ENCODE peak calls at places on chromosome 12, in nine cellular contexts. One of them, this sample, is unnamed. For H3K27me3, the result is how much of the 10 kb centered on the place peaks cover.

GRCh38 chr12:46435625-46436024 is 63.1 kb upstream of the SLC38A2 start:
- DNase-seq in CD8-positive, alpha-beta T cell: no peak
- DNase-seq in Panc1: no peak
- DNase-seq in upper lobe of right lung: no peak
- DNase-seq in BJ: no peak
- DNase-seq in HL-60: no peak
- DNase-seq in PC-3: no peak
- DNase-seq in lower lobe of right lung: no peak
- DNase-seq in body of pancreas: no peak
- DNase-seq in this sample: no peak

GRCh38 chr12:19572920-19573558 is 133.7 kb downstream of the AEBP2 start:
- DNase-seq in BJ: no peak
- DNase-seq in PC-3: peak
- DNase-seq in body of pancreas: no peak
- DNase-seq in CD8-positive, alpha-beta T cell: peak
- DNase-seq in Panc1: peak
- DNase-seq in HL-60: peak
- DNase-seq in lower lobe of right lung: no peak
- DNase-seq in upper lobe of right lung: no peak
- DNase-seq in this sample: no peak

GRCh38 chr12:29662737-29663323 is 120.9 kb downstream of the TMTC1 start:
- DNase-seq in PC-3: no peak
- DNase-seq in upper lobe of right lung: no peak
- DNase-seq in Panc1: no peak
- DNase-seq in HL-60: no peak
- DNase-seq in lower lobe of right lung: no peak
- DNase-seq in CD8-positive, alpha-beta T cell: no peak
- DNase-seq in body of pancreas: no peak
- DNase-seq in BJ: no peak
- DNase-seq in this sample: no peak

GRCh38 chr12:50922820-50923219 is 29.5 kb upstream of the HIGD1C start:
- DNase-seq in CD8-positive, alpha-beta T cell: no peak
- DNase-seq in body of pancreas: no peak
- DNase-seq in HL-60: no peak
- DNase-seq in Panc1: no peak
- DNase-seq in BJ: no peak
- DNase-seq in PC-3: no peak
- DNase-seq in lower lobe of right lung: no peak
- DNase-seq in upper lobe of right lung: no peak
- DNase-seq in this sample: no peak

GRCh38 chr12:112122823-112123690 is 2.3 kb upstream of the TRAFD1 start:
- DNase-seq in upper lobe of right lung: no peak
- DNase-seq in lower lobe of right lung: no peak
- DNase-seq in Panc1: no peak
- DNase-seq in BJ: peak
- DNase-seq in PC-3: no peak
- DNase-seq in body of pancreas: no peak
- DNase-seq in HL-60: no peak
- DNase-seq in CD8-positive, alpha-beta T cell: no peak
- DNase-seq in this sample: peak

GRCh38 chr12:115697341-115697740 is 580.2 kb downstream of the MED13L start:
- DNase-seq in Panc1: no peak
- DNase-seq in BJ: peak
- DNase-seq in lower lobe of right lung: no peak
- DNase-seq in body of pancreas: no peak
- DNase-seq in upper lobe of right lung: no peak
- DNase-seq in HL-60: no peak
- DNase-seq in CD8-positive, alpha-beta T cell: no peak
- DNase-seq in PC-3: no peak
- DNase-seq in this sample: no peak

GRCh38 chr12:16349132-16349463 is 1.7 kb downstream of the MGST1 start:
- DNase-seq in CD8-positive, alpha-beta T cell: no peak
- DNase-seq in PC-3: peak
- DNase-seq in Panc1: no peak
- DNase-seq in BJ: peak
- DNase-seq in lower lobe of right lung: peak
- DNase-seq in body of pancreas: peak
- DNase-seq in HL-60: peak
- DNase-seq in upper lobe of right lung: no peak
- DNase-seq in this sample: peak

GRCh38 chr12:110699591-110700445 is 10.9 kb upstream of the HVCN1 start:
- DNase-seq in HL-60: no peak
- DNase-seq in upper lobe of right lung: no peak
- DNase-seq in BJ: no peak
- DNase-seq in lower lobe of right lung: no peak
- DNase-seq in Panc1: no peak
- DNase-seq in body of pancreas: no peak
- DNase-seq in CD8-positive, alpha-beta T cell: no peak
- DNase-seq in PC-3: no peak
- DNase-seq in this sample: no peak

DNA sequence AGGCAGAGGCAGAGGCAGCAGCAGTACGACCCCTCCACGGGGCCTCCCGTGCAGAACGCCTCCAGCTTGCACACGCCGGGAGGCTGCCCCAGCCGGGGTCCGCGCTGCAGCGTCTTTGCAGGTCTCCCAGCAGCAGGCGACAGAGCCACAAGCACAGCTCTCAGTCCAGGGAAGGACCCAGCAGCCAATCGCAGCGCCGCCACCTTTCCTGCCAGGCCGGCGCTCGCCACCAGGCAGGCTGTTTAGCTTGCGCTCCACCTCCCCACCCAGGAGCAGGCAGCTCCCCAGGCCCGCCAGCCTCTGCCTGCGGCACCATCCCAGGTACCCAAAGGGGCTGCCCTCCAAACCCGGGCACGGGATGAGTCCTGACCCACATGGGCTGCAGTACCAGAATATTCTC is 25.2 kb downstream of the DDX51 start:
- DNase-seq in Panc1: no peak
- DNase-seq in PC-3: no peak
- DNase-seq in upper lobe of right lung: no peak
- DNase-seq in BJ: no peak
- DNase-seq in HL-60: no peak
- DNase-seq in body of pancreas: no peak
- DNase-seq in lower lobe of right lung: no peak
- DNase-seq in CD8-positive, alpha-beta T cell: no peak
- DNase-seq in this sample: no peak
- H3K4me3 ChIP-seq in Panc1: no peak
- H3K4me3 ChIP-seq in PC-3: no peak
- H3K4me3 ChIP-seq in upper lobe of right lung: no peak
- H3K4me3 ChIP-seq in BJ: no peak
- H3K4me3 ChIP-seq in HL-60: no peak
- H3K4me3 ChIP-seq in body of pancreas: no peak
- H3K4me3 ChIP-seq in lower lobe of right lung: no peak
- H3K4me3 ChIP-seq in CD8-positive, alpha-beta T cell: no peak
- H3K4me3 ChIP-seq in this sample: no peak

GRCh38 chr12:54025507-54026393 is 2.5 kb upstream of the HOXC6 start:
- DNase-seq in HL-60: no peak
- DNase-seq in PC-3: no peak
- DNase-seq in body of pancreas: no peak
- DNase-seq in Panc1: no peak
- DNase-seq in lower lobe of right lung: no peak
- DNase-seq in CD8-positive, alpha-beta T cell: no peak
- DNase-seq in BJ: no peak
- DNase-seq in upper lobe of right lung: no peak
- DNase-seq in this sample: no peak
- H3K27me3 ChIP-seq in HL-60: under half
- H3K27me3 ChIP-seq in PC-3: under half
- H3K27me3 ChIP-seq in body of pancreas: under half
- H3K27me3 ChIP-seq in Panc1: under half
- H3K27me3 ChIP-seq in lower lobe of right lung: half or more
- H3K27me3 ChIP-seq in CD8-positive, alpha-beta T cell: half or more
- H3K27me3 ChIP-seq in BJ: under half
- H3K27me3 ChIP-seq in upper lobe of right lung: half or more
- H3K27me3 ChIP-seq in this sample: half or more

GRCh38 chr12:4388662-4389061 is 9.2 kb upstream of the FGF23 start:
- DNase-seq in Panc1: no peak
- DNase-seq in upper lobe of right lung: no peak
- DNase-seq in BJ: no peak
- DNase-seq in CD8-positive, alpha-beta T cell: no peak
- DNase-seq in HL-60: no peak
- DNase-seq in lower lobe of right lung: no peak
- DNase-seq in PC-3: no peak
- DNase-seq in body of pancreas: no peak
- DNase-seq in this sample: no peak
- H3K4me3 ChIP-seq in Panc1: no peak
- H3K4me3 ChIP-seq in upper lobe of right lung: no peak
- H3K4me3 ChIP-seq in BJ: no peak
- H3K4me3 ChIP-seq in CD8-positive, alpha-beta T cell: no peak
- H3K4me3 ChIP-seq in HL-60: no peak
- H3K4me3 ChIP-seq in lower lobe of right lung: no peak
- H3K4me3 ChIP-seq in PC-3: no peak
- H3K4me3 ChIP-seq in body of pancreas: no peak
- H3K4me3 ChIP-seq in this sample: no peak

GRCh38 chr12:52772188-52772587 is 5.0 kb downstream of the KRT76 start:
- DNase-seq in Panc1: no peak
- DNase-seq in upper lobe of right lung: no peak
- DNase-seq in HL-60: no peak
- DNase-seq in lower lobe of right lung: no peak
- DNase-seq in body of pancreas: no peak
- DNase-seq in CD8-positive, alpha-beta T cell: no peak
- DNase-seq in PC-3: no peak
- DNase-seq in BJ: no peak
- DNase-seq in this sample: no peak

GRCh38 chr12:52768479-52769200 is 8.5 kb downstream of the KRT76 start:
- DNase-seq in BJ: no peak
- DNase-seq in lower lobe of right lung: no peak
- DNase-seq in HL-60: no peak
- DNase-seq in upper lobe of right lung: no peak
- DNase-seq in Panc1: no peak
- DNase-seq in body of pancreas: no peak
- DNase-seq in PC-3: no peak
- DNase-seq in CD8-positive, alpha-beta T cell: no peak
- DNase-seq in this sample: no peak

GRCh38 chr12:52769354-52769753 is 7.8 kb downstream of the KRT76 start:
- DNase-seq in Panc1: no peak
- DNase-seq in CD8-positive, alpha-beta T cell: no peak
- DNase-seq in lower lobe of right lung: no peak
- DNase-seq in HL-60: no peak
- DNase-seq in BJ: no peak
- DNase-seq in PC-3: peak
- DNase-seq in upper lobe of right lung: no peak
- DNase-seq in body of pancreas: no peak
- DNase-seq in this sample: no peak

GRCh38 chr12:52771088-52771487 is 6.1 kb downstream of the KRT76 start:
- DNase-seq in PC-3: no peak
- DNase-seq in body of pancreas: no peak
- DNase-seq in lower lobe of right lung: no peak
- DNase-seq in CD8-positive, alpha-beta T cell: no peak
- DNase-seq in HL-60: no peak
- DNase-seq in Panc1: no peak
- DNase-seq in upper lobe of right lung: no peak
- DNase-seq in BJ: no peak
- DNase-seq in this sample: no peak

GRCh38 chr12:52769946-52770345 is 7.2 kb downstream of the KRT76 start:
- DNase-seq in CD8-positive, alpha-beta T cell: no peak
- DNase-seq in upper lobe of right lung: no peak
- DNase-seq in PC-3: no peak
- DNase-seq in HL-60: no peak
- DNase-seq in body of pancreas: no peak
- DNase-seq in Panc1: no peak
- DNase-seq in lower lobe of right lung: no peak
- DNase-seq in BJ: no peak
- DNase-seq in this sample: no peak
- H3K27me3 ChIP-seq in CD8-positive, alpha-beta T cell: under half
- H3K27me3 ChIP-seq in upper lobe of right lung: under half
- H3K27me3 ChIP-seq in PC-3: under half
- H3K27me3 ChIP-seq in HL-60: under half
- H3K27me3 ChIP-seq in body of pancreas: under half
- H3K27me3 ChIP-seq in Panc1: under half
- H3K27me3 ChIP-seq in lower lobe of right lung: under half
- H3K27me3 ChIP-seq in BJ: under half
- H3K27me3 ChIP-seq in this sample: under half

GRCh38 chr12:127145543-127145928 is 1121.4 kb upstream of the TMEM132C start:
- DNase-seq in BJ: no peak
- DNase-seq in body of pancreas: no peak
- DNase-seq in PC-3: no peak
- DNase-seq in lower lobe of right lung: no peak
- DNase-seq in CD8-positive, alpha-beta T cell: no peak
- DNase-seq in Panc1: no peak
- DNase-seq in upper lobe of right lung: no peak
- DNase-seq in HL-60: no peak
- DNase-seq in this sample: no peak
- H3K4me3 ChIP-seq in BJ: peak
- H3K4me3 ChIP-seq in body of pancreas: peak
- H3K4me3 ChIP-seq in PC-3: no peak
- H3K4me3 ChIP-seq in lower lobe of right lung: peak
- H3K4me3 ChIP-seq in CD8-positive, alpha-beta T cell: peak
- H3K4me3 ChIP-seq in Panc1: no peak
- H3K4me3 ChIP-seq in upper lobe of right lung: peak
- H3K4me3 ChIP-seq in HL-60: no peak
- H3K4me3 ChIP-seq in this sample: peak

DNA sequence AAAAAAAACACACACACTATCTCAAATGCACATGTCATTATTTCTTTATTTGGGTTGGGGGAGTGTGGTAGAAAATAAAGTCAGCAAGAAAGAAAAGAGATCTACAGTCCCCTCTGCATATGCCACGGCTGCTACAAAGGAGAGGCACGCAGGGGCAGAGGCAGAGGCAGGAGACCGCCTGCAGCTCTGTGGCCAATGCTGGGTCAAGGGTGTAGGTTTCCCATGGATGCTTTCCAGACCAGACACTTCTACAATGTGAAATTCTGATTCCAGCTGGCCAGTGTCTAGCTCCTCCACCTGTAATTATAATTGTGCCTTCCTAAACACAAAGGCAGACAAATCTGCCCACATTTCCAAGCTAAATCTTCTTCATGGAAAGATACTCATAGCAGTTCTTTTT is 19.2 kb downstream of the VPS37B start:
- DNase-seq in PC-3: no peak
- DNase-seq in body of pancreas: no peak
- DNase-seq in Panc1: no peak
- DNase-seq in upper lobe of right lung: no peak
- DNase-seq in CD8-positive, alpha-beta T cell: no peak
- DNase-seq in HL-60: no peak
- DNase-seq in lower lobe of right lung: no peak
- DNase-seq in BJ: no peak
- DNase-seq in this sample: no peak
- H3K27me3 ChIP-seq in PC-3: under half
- H3K27me3 ChIP-seq in body of pancreas: under half
- H3K27me3 ChIP-seq in Panc1: under half
- H3K27me3 ChIP-seq in upper lobe of right lung: under half
- H3K27me3 ChIP-seq in CD8-positive, alpha-beta T cell: under half
- H3K27me3 ChIP-seq in HL-60: under half
- H3K27me3 ChIP-seq in lower lobe of right lung: under half
- H3K27me3 ChIP-seq in BJ: under half
- H3K27me3 ChIP-seq in this sample: under half

This sample was measured in AG04450.